ENCODE peak calls at places on chromosomes 4 and X, in ten cellular contexts. Z is aorta; W is NT2/D1; P is uterus; V is CD8-positive, alpha-beta memory T cell; A is OCI-LY7; C is keratinocyte; H is naive thymus-derived CD4-positive, alpha-beta T cell; J is neural progenitor cell; S is thoracic aorta. D is an unnamed sample. For H3K4me1, the result is how much of the 10 kb centered on the place peaks cover.

GRCh38 chr4:124939908-124940307 is 227.4 kb upstream of the ANKRD50 start:
- DNase-seq in Z (no peak), W (no peak), P (no peak), V (no peak), A (no peak), C (no peak), H (no peak), J (no peak), S (no peak), D (no peak)

GRCh38 chrX:124228849-124229248 is 103.6 kb upstream of the TEX13D start:
- DNase-seq in Z (no peak), W (no peak), P (no peak), V (no peak), A (peak), C (no peak), H (no peak), J (peak), S (no peak), D (no peak)

GRCh38 chr4:14608630-14609029 is 393.7 kb upstream of the CPEB2 start:
- DNase-seq in Z (no peak), W (no peak), P (no peak), V (no peak), A (no peak), C (no peak), H (no peak), J (no peak), S (no peak), D (no peak)

GRCh38 chr4:132063829-132064228 is 1085.3 kb upstream of the PCDH10 start:
- DNase-seq in Z (no peak), W (no peak), P (no peak), V (no peak), A (no peak), C (no peak), H (no peak), J (no peak), S (no peak), D (no peak)

GRCh38 chr4:187598246-187598645 is 397.3 kb upstream of the ZFP42 start:
- DNase-seq in Z (no peak), W (no peak), P (no peak), V (no peak), A (no peak), C (no peak), H (no peak), J (no peak), S (no peak), D (no peak)

GRCh38 chr4:78138252-78138651 is 81.1 kb downstream of the FRAS1 start:
- DNase-seq in Z (no peak), W (no peak), P (no peak), V (no peak), A (no peak), C (no peak), H (no peak), J (no peak), S (no peak), D (peak)

GRCh38 chrX:68753218-68753617 is 75.6 kb upstream of the EFNB1 start:
- DNase-seq in Z (no peak), W (no peak), P (no peak), V (no peak), A (no peak), C (no peak), H (no peak), J (no peak), S (no peak), D (no peak)

GRCh38 chr4:39020130-39020529 is 12.1 kb downstream of the TMEM156 start:
- DNase-seq in Z (no peak), W (no peak), P (no peak), V (no peak), A (no peak), C (no peak), H (no peak), J (no peak), S (no peak), D (no peak)

GRCh38 chr4:56760194-56760593 is 61.3 kb downstream of the SPINK2 start:
- DNase-seq in Z (no peak), W (no peak), P (no peak), V (no peak), A (no peak), C (no peak), H (no peak), J (no peak), S (no peak), D (peak)

GRCh38 chr4:8690811-8691775 is 98.5 kb downstream of the CPZ start:
- DNase-seq in Z (no peak), W (no peak), P (no peak), V (no peak), A (no peak), C (no peak), H (no peak), J (no peak), S (no peak), D (no peak)

GRCh38 chr4:26032142-26032541 is 118.1 kb downstream of the SMIM20 start:
- DNase-seq in Z (no peak), W (no peak), P (no peak), V (no peak), A (no peak), C (no peak), H (no peak), J (no peak), S (no peak), D (no peak)

GRCh38 chrX:73817381-73818199 is 254.6 kb downstream of the CHIC1 start:
- DNase-seq in Z (no peak), W (no peak), P (no peak), V (no peak), A (no peak), C (no peak), H (no peak), J (no peak), S (no peak), D (no peak)

GRCh38 chr4:55118397-55118796 is 7.0 kb downstream of the KDR start:
- DNase-seq in Z (no peak), W (no peak), P (no peak), V (no peak), A (no peak), C (no peak), H (no peak), J (no peak), S (no peak), D (no peak)

GRCh38 chrX:139924696-139925094 is 8.2 kb downstream of the ATP11C start:
- DNase-seq in Z (no peak), W (no peak), P (no peak), V (no peak), A (no peak), C (no peak), H (no peak), J (no peak), S (no peak), D (no peak)

GRCh38 chrX:15737957-15738685 is at the start of gene CA5B:
- DNase-seq in Z (peak), W (peak), P (peak), V (peak), A (peak), C (peak), H (peak), J (peak), S (peak), D (peak)

GRCh38 chr4:52550186-52550585 is 108.9 kb downstream of the USP46 start:
- DNase-seq in Z (no peak), W (no peak), P (no peak), V (no peak), A (no peak), C (no peak), H (no peak), J (peak), S (no peak), D (no peak)

GRCh38 chr4:107037188-107037587 is 1.1 kb upstream of the DKK2 start:
- DNase-seq in Z (peak), W (no peak), P (no peak), V (no peak), A (no peak), C (no peak), H (no peak), J (peak), S (no peak), D (peak)

GRCh38 chr4:60134106-60134505 is 1066.0 kb upstream of the ADGRL3 start:
- DNase-seq in Z (no peak), W (no peak), P (no peak), V (no peak), A (no peak), C (no peak), H (no peak), J (no peak), S (no peak), D (no peak)

GRCh38 chrX:22389544-22390243 is 117.0 kb downstream of the CBLL2 start:
- DNase-seq in Z (no peak), W (no peak), P (peak), V (no peak), A (no peak), C (no peak), H (no peak), J (no peak), S (no peak), D (no peak)

GRCh38 chr4:53937918-53938317 is 126.5 kb downstream of the CHIC2 start:
- DNase-seq in Z (no peak), W (no peak), P (peak), V (no peak), A (no peak), C (no peak), H (no peak), J (no peak), S (no peak), D (no peak)

GRCh38 chr4:53937327-53937726 is 127.1 kb downstream of the CHIC2 start:
- DNase-seq in Z (no peak), W (no peak), P (no peak), V (no peak), A (no peak), C (no peak), H (no peak), J (no peak), S (no peak), D (no peak)

GRCh38 chr4:53932784-53933183 is 131.6 kb downstream of the CHIC2 start:
- DNase-seq in Z (no peak), W (no peak), P (no peak), V (no peak), A (no peak), C (no peak), H (no peak), J (no peak), S (no peak), D (no peak)

GRCh38 chr4:53931423-53932060 is 132.9 kb downstream of the CHIC2 start:
- DNase-seq in Z (no peak), W (no peak), P (no peak), V (no peak), A (no peak), C (no peak), H (no peak), J (no peak), S (no peak), D (no peak)

DNA sequence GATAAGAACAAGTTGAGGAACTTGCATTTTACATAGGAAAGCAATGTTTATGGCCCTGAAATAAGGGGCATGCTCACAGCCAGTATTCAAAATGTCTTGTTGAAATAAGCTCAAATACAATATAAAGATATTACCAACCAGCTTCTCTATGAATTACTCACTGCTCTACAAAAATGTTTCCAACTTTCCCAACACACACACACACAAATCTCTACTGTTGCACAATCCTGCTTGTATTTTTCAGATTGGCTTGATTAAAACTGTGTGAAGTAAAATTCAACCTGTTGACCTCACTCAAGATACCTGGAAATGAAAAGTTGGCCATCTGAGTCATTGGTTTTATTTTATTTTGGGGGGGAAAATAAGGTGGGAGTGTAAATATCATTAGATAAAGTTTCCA is 128.6 kb downstream of the CHIC2 start:
- DNase-seq in Z (no peak), W (no peak), P (no peak), V (no peak), A (no peak), C (no peak), H (no peak), J (no peak), S (no peak), D (no peak)
- H3K4me1 ChIP-seq in Z (under half), W (under half), P (under half), V (under half), A (under half), C (under half), H (under half), J (under half), S (under half), D (under half)

GRCh38 chr4:168587326-168588125 is 90.7 kb downstream of the PALLD start:
- DNase-seq in Z (peak), W (no peak), P (peak), V (no peak), A (no peak), C (peak), H (no peak), J (no peak), S (no peak), D (no peak)

GRCh38 chr4:168586926-168587325 is 90.1 kb downstream of the PALLD start:
- DNase-seq in Z (no peak), W (no peak), P (no peak), V (no peak), A (no peak), C (no peak), H (no peak), J (no peak), S (no peak), D (no peak)

GRCh38 chr4:168589154-168589553 is 92.3 kb downstream of the PALLD start:
- DNase-seq in Z (no peak), W (no peak), P (peak), V (no peak), A (no peak), C (peak), H (no peak), J (no peak), S (no peak), D (peak)

GRCh38 chr4:168584321-168584771 is 87.5 kb downstream of the PALLD start:
- DNase-seq in Z (no peak), W (no peak), P (no peak), V (no peak), A (no peak), C (no peak), H (no peak), J (no peak), S (no peak), D (no peak)

DNA sequence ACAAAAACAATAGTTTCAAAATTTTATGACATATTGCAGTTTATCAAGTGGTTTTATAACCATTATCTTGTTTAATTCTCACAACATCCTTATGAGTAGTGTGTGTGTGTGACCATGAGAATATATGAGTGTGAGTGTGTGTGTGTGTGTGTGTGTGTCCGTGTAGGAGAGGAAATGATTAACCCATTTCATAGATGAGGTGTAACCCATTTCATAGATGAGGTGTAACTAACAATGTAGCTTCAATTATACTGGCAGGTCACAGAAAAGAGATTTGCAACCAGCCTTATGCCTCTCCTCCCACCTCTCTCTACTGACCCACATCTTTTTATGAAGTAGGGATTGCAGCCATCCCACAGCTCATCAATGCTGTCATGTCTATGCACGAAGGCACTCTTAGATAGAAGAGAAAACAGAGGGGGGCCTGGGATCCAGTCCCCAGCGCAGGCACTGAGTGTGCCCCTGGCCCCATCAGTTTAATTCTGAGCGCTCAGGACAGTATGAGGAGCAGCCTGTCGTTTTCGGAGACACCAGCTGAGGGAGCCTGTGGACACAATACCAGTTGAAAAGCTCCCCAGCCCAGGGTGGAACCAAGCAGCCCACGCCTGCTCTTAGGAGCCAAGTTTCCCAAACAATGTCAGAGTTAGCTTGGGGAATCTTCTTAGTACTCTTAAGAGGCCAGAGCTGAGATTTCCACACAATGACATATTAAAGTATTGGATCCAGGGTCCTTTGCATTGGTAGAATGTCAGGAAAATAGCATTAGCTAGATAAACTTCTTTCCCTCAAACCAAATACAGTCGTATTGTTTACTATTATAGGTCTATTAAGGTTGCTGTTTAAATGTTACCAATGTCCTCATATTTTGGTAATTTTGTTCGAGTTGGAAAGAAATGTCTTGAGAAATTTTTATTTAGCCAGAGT is 88.6 kb downstream of the PALLD start:
- DNase-seq in Z (peak), W (peak), P (peak), V (no peak), A (peak), C (no peak), H (peak), J (peak), S (peak), D (peak)
- H3K4me1 ChIP-seq in Z (under half), W (under half), P (under half), V (under half), A (under half), C (half or more), H (under half), J (under half), S (under half), D (under half)

GRCh38 chr4:128835498-128836222 is 26.2 kb downstream of the JADE1 start:
- DNase-seq in Z (no peak), W (no peak), P (peak), V (no peak), A (no peak), C (no peak), H (no peak), J (no peak), S (no peak), D (no peak)

GRCh38 chr4:128832253-128832641 is 22.7 kb downstream of the JADE1 start:
- DNase-seq in Z (no peak), W (no peak), P (no peak), V (no peak), A (no peak), C (no peak), H (no peak), J (no peak), S (no peak), D (no peak)

GRCh38 chr4:128831526-128832252 is 22.2 kb downstream of the JADE1 start:
- DNase-seq in Z (no peak), W (no peak), P (no peak), V (no peak), A (no peak), C (no peak), H (no peak), J (peak), S (no peak), D (peak)

GRCh38 chr4:128827280-128827679 is 17.8 kb downstream of the JADE1 start:
- DNase-seq in Z (no peak), W (no peak), P (no peak), V (no peak), A (no peak), C (no peak), H (no peak), J (no peak), S (no peak), D (no peak)

DNA sequence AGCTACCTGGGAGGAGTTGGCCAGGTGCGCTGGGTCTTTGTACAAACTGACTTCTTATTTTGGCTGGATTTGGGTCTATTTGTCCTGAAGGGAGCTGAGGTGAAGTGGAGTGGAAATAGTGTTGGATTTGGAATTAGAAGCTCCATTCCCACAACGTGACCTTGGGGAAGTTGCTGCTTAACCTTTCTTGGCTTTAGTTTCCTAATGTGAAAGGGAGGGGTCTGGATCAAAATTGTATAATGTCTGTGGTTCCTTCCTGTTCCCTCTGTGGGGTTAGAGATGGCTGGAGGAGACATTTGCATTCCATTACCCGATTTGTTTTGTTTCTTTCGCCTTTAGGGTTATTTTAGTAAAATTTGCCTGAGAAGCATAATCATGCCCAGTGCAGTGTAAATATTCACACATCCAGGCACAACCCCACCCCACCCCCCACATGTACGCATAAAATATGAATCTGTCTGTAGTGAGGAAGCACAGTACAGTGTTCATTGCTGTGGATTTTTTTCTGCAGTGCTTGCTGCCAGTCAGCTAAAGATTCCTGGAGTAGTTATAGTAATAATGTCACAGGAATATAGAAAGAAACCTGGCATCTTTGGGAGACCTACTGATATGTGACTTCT is 21.5 kb downstream of the JADE1 start:
- DNase-seq in Z (no peak), W (no peak), P (no peak), V (no peak), A (peak), C (no peak), H (no peak), J (no peak), S (no peak), D (no peak)
- H3K4me1 ChIP-seq in Z (under half), W (under half), P (under half), V (under half), A (half or more), C (under half), H (under half), J (under half), S (under half), D (under half)

GRCh38 chrX:129788527-129788926 is 8.8 kb downstream of the SASH3 start:
- DNase-seq in Z (peak), W (no peak), P (no peak), V (no peak), A (no peak), C (no peak), H (no peak), J (no peak), S (no peak), D (no peak)
- H3K4me1 ChIP-seq in Z (under half), W (under half), P (under half), V (under half), A (under half), C (under half), H (under half), J (under half), S (under half), D (under half)

DNA sequence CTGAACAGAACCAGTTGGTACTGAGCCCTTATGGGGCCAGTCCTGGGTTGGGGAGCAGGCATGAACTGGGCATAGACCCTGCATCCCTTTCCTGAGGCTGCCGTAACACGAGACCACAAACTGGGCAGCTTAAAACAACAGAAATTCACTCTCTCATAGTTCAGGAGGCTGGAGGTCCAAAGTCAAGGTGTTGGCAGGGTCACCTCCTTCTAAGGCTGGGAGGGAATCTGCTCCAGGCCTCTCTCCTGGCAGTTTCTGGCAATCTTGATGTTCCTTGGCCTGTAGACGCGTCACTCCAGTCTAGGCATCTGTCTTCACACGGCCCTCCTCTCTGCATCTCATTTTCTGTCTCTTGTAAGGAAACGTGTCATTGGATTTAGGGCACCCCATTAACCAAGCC is 19.8 kb upstream of the SORCS2 start:
- DNase-seq in Z (peak), W (no peak), P (no peak), V (no peak), A (no peak), C (no peak), H (no peak), J (no peak), S (no peak), D (no peak)
- H3K4me1 ChIP-seq in Z (under half), W (under half), P (under half), V (under half), A (under half), C (under half), H (under half), J (under half), S (under half), D (under half)

D was measured in small intestine.